ENCODE peak calls at places on chromosomes 7 and 10, in nine cellular contexts. One of them, this sample, is unnamed.

GRCh38 chr7:40673285-40673684 is 538.5 kb downstream of the SUGCT start:
- DNase-seq in fibroblast of lung: peak; percentile 76
- DNase-seq in CD8-positive, alpha-beta T cell: no peak
- DNase-seq in spleen: no peak
- DNase-seq in ovary: no peak
- DNase-seq in cardiac muscle cell: no peak
- DNase-seq in tibial artery: no peak
- DNase-seq in tibial nerve: no peak
- DNase-seq in left ventricle myocardium inferior: no peak
- DNase-seq in this sample: no peak

GRCh38 chr10:100348389-100348927 is 1.4 kb downstream of the SCD start:
- DNase-seq in fibroblast of lung: no peak
- DNase-seq in CD8-positive, alpha-beta T cell: no peak
- DNase-seq in spleen: no peak
- DNase-seq in ovary: no peak
- DNase-seq in cardiac muscle cell: no peak
- DNase-seq in tibial artery: no peak
- DNase-seq in tibial nerve: no peak
- DNase-seq in left ventricle myocardium inferior: no peak
- DNase-seq in this sample: no peak

GRCh38 chr10:71021402-71021801 is 133.0 kb upstream of the PCBD1 start:
- DNase-seq in fibroblast of lung: no peak
- DNase-seq in CD8-positive, alpha-beta T cell: no peak
- DNase-seq in spleen: peak; percentile 6
- DNase-seq in ovary: no peak
- DNase-seq in cardiac muscle cell: no peak
- DNase-seq in tibial artery: no peak
- DNase-seq in tibial nerve: no peak
- DNase-seq in left ventricle myocardium inferior: no peak
- DNase-seq in this sample: no peak

GRCh38 chr7:75642810-75643486 is 95.8 kb downstream of the HIP1 start:
- DNase-seq in fibroblast of lung: peak; percentile 67
- DNase-seq in CD8-positive, alpha-beta T cell: peak; percentile 51
- DNase-seq in spleen: no peak
- DNase-seq in ovary: no peak
- DNase-seq in cardiac muscle cell: peak; percentile 29
- DNase-seq in tibial artery: no peak
- DNase-seq in tibial nerve: no peak
- DNase-seq in left ventricle myocardium inferior: no peak
- DNase-seq in this sample: no peak

GRCh38 chr7:101885597-101885955 is 68.2 kb downstream of the CUX1 start:
- DNase-seq in fibroblast of lung: no peak
- DNase-seq in CD8-positive, alpha-beta T cell: no peak
- DNase-seq in spleen: no peak
- DNase-seq in ovary: no peak
- DNase-seq in cardiac muscle cell: no peak
- DNase-seq in tibial artery: peak; percentile 85
- DNase-seq in tibial nerve: no peak
- DNase-seq in left ventricle myocardium inferior: no peak
- DNase-seq in this sample: no peak

GRCh38 chr10:62594093-62594520 is 210.4 kb upstream of the ADO start:
- DNase-seq in fibroblast of lung: peak; percentile 64
- DNase-seq in CD8-positive, alpha-beta T cell: peak; percentile 37
- DNase-seq in spleen: peak; percentile 81
- DNase-seq in ovary: peak; percentile 44
- DNase-seq in cardiac muscle cell: peak; percentile 60
- DNase-seq in tibial artery: peak; percentile 72
- DNase-seq in tibial nerve: peak; percentile 54
- DNase-seq in left ventricle myocardium inferior: peak; percentile 54
- DNase-seq in this sample: peak; percentile 60

GRCh38 chr7:30260246-30260768 is 24.1 kb upstream of the ZNRF2 start:
- DNase-seq in fibroblast of lung: no peak
- DNase-seq in CD8-positive, alpha-beta T cell: no peak
- DNase-seq in spleen: no peak
- DNase-seq in ovary: no peak
- DNase-seq in cardiac muscle cell: no peak
- DNase-seq in tibial artery: no peak
- DNase-seq in tibial nerve: no peak
- DNase-seq in left ventricle myocardium inferior: no peak
- DNase-seq in this sample: no peak

GRCh38 chr10:102670871-102671434 is 26.7 kb downstream of the TRIM8 start:
- DNase-seq in fibroblast of lung: no peak
- DNase-seq in CD8-positive, alpha-beta T cell: no peak
- DNase-seq in spleen: no peak
- DNase-seq in ovary: no peak
- DNase-seq in cardiac muscle cell: peak; percentile 83
- DNase-seq in tibial artery: peak; percentile 47
- DNase-seq in tibial nerve: no peak
- DNase-seq in left ventricle myocardium inferior: no peak
- DNase-seq in this sample: no peak

GRCh38 chr10:50216418-50216817 is 34.9 kb downstream of the ASAH2 start:
- DNase-seq in fibroblast of lung: no peak
- DNase-seq in CD8-positive, alpha-beta T cell: no peak
- DNase-seq in spleen: no peak
- DNase-seq in ovary: no peak
- DNase-seq in cardiac muscle cell: no peak
- DNase-seq in tibial artery: no peak
- DNase-seq in tibial nerve: no peak
- DNase-seq in left ventricle myocardium inferior: no peak
- DNase-seq in this sample: no peak

GRCh38 chr10:31395695-31396094 is 76.7 kb downstream of the ZEB1 start:
- DNase-seq in fibroblast of lung: no peak
- DNase-seq in CD8-positive, alpha-beta T cell: no peak
- DNase-seq in spleen: no peak
- DNase-seq in ovary: no peak
- DNase-seq in cardiac muscle cell: no peak
- DNase-seq in tibial artery: no peak
- DNase-seq in tibial nerve: no peak
- DNase-seq in left ventricle myocardium inferior: no peak
- DNase-seq in this sample: no peak

GRCh38 chr10:54800677-54801480 is at the start of gene PCDH15:
- DNase-seq in fibroblast of lung: peak; percentile 65
- DNase-seq in CD8-positive, alpha-beta T cell: no peak
- DNase-seq in spleen: no peak
- DNase-seq in ovary: no peak
- DNase-seq in cardiac muscle cell: peak; percentile 72
- DNase-seq in tibial artery: no peak
- DNase-seq in tibial nerve: no peak
- DNase-seq in left ventricle myocardium inferior: no peak
- DNase-seq in this sample: no peak

GRCh38 chr7:41870017-41870416 is 167.1 kb upstream of the INHBA start:
- DNase-seq in fibroblast of lung: peak; percentile 39
- DNase-seq in CD8-positive, alpha-beta T cell: no peak
- DNase-seq in spleen: no peak
- DNase-seq in ovary: no peak
- DNase-seq in cardiac muscle cell: no peak
- DNase-seq in tibial artery: no peak
- DNase-seq in tibial nerve: no peak
- DNase-seq in left ventricle myocardium inferior: no peak
- DNase-seq in this sample: no peak

GRCh38 chr7:27747969-27748368 is 8.0 kb downstream of the TAX1BP1 start:
- DNase-seq in fibroblast of lung: no peak
- DNase-seq in CD8-positive, alpha-beta T cell: no peak
- DNase-seq in spleen: no peak
- DNase-seq in ovary: no peak
- DNase-seq in cardiac muscle cell: no peak
- DNase-seq in tibial artery: no peak
- DNase-seq in tibial nerve: no peak
- DNase-seq in left ventricle myocardium inferior: no peak
- DNase-seq in this sample: no peak

GRCh38 chr7:126605056-126605455 is 647.7 kb downstream of the GRM8 start:
- DNase-seq in fibroblast of lung: no peak
- DNase-seq in CD8-positive, alpha-beta T cell: no peak
- DNase-seq in spleen: no peak
- DNase-seq in ovary: no peak
- DNase-seq in cardiac muscle cell: no peak
- DNase-seq in tibial artery: no peak
- DNase-seq in tibial nerve: no peak
- DNase-seq in left ventricle myocardium inferior: no peak
- DNase-seq in this sample: no peak

GRCh38 chr7:150854066-150855000 is 2.0 kb downstream of the AOC1 start:
- DNase-seq in fibroblast of lung: no peak
- DNase-seq in CD8-positive, alpha-beta T cell: no peak
- DNase-seq in spleen: no peak
- DNase-seq in ovary: no peak
- DNase-seq in cardiac muscle cell: no peak
- DNase-seq in tibial artery: no peak
- DNase-seq in tibial nerve: no peak
- DNase-seq in left ventricle myocardium inferior: no peak
- DNase-seq in this sample: no peak

GRCh38 chr10:68105820-68106219 is 3.5 kb upstream of the MYPN start:
- DNase-seq in fibroblast of lung: peak; percentile 28
- DNase-seq in CD8-positive, alpha-beta T cell: no peak
- DNase-seq in spleen: no peak
- DNase-seq in ovary: no peak
- DNase-seq in cardiac muscle cell: no peak
- DNase-seq in tibial artery: no peak
- DNase-seq in tibial nerve: no peak
- DNase-seq in left ventricle myocardium inferior: no peak
- DNase-seq in this sample: no peak

GRCh38 chr7:134355925-134356324 is 39.2 kb upstream of the SLC35B4 start:
- DNase-seq in fibroblast of lung: peak; percentile 7
- DNase-seq in CD8-positive, alpha-beta T cell: no peak
- DNase-seq in spleen: no peak
- DNase-seq in ovary: no peak
- DNase-seq in cardiac muscle cell: no peak
- DNase-seq in tibial artery: peak; percentile 66
- DNase-seq in tibial nerve: no peak
- DNase-seq in left ventricle myocardium inferior: peak; percentile 32
- DNase-seq in this sample: peak; percentile 66

GRCh38 chr7:151117565-151117964 is 31.3 kb downstream of the AGAP3 start:
- DNase-seq in fibroblast of lung: no peak
- DNase-seq in CD8-positive, alpha-beta T cell: peak; percentile 29
- DNase-seq in spleen: no peak
- DNase-seq in ovary: no peak
- DNase-seq in cardiac muscle cell: no peak
- DNase-seq in tibial artery: no peak
- DNase-seq in tibial nerve: no peak
- DNase-seq in left ventricle myocardium inferior: no peak
- DNase-seq in this sample: peak; percentile 34

GRCh38 chr10:85614566-85614965 is 752.0 kb downstream of the GRID1 start:
- DNase-seq in fibroblast of lung: no peak
- DNase-seq in CD8-positive, alpha-beta T cell: no peak
- DNase-seq in spleen: no peak
- DNase-seq in ovary: no peak
- DNase-seq in cardiac muscle cell: no peak
- DNase-seq in tibial artery: no peak
- DNase-seq in tibial nerve: no peak
- DNase-seq in left ventricle myocardium inferior: no peak
- DNase-seq in this sample: no peak

GRCh38 chr7:158910254-158911053 is 54.1 kb downstream of the DYNC2I1 start:
- DNase-seq in fibroblast of lung: no peak
- DNase-seq in CD8-positive, alpha-beta T cell: no peak
- DNase-seq in spleen: no peak
- DNase-seq in ovary: no peak
- DNase-seq in cardiac muscle cell: no peak
- DNase-seq in tibial artery: no peak
- DNase-seq in tibial nerve: no peak
- DNase-seq in left ventricle myocardium inferior: no peak
- DNase-seq in this sample: no peak
- H3K4me3 ChIP-seq in fibroblast of lung: no peak overlapping the region
- H3K4me3 ChIP-seq in CD8-positive, alpha-beta T cell: no peak overlapping the region
- H3K4me3 ChIP-seq in spleen: no peak overlapping the region
- H3K4me3 ChIP-seq in ovary: no peak overlapping the region
- H3K4me3 ChIP-seq in cardiac muscle cell: no peak overlapping the region
- H3K4me3 ChIP-seq in tibial artery: no peak overlapping the region
- H3K4me3 ChIP-seq in tibial nerve: no peak overlapping the region
- H3K4me3 ChIP-seq in left ventricle myocardium inferior: no peak overlapping the region
- H3K4me3 ChIP-seq in this sample: no peak overlapping the region

DNA sequence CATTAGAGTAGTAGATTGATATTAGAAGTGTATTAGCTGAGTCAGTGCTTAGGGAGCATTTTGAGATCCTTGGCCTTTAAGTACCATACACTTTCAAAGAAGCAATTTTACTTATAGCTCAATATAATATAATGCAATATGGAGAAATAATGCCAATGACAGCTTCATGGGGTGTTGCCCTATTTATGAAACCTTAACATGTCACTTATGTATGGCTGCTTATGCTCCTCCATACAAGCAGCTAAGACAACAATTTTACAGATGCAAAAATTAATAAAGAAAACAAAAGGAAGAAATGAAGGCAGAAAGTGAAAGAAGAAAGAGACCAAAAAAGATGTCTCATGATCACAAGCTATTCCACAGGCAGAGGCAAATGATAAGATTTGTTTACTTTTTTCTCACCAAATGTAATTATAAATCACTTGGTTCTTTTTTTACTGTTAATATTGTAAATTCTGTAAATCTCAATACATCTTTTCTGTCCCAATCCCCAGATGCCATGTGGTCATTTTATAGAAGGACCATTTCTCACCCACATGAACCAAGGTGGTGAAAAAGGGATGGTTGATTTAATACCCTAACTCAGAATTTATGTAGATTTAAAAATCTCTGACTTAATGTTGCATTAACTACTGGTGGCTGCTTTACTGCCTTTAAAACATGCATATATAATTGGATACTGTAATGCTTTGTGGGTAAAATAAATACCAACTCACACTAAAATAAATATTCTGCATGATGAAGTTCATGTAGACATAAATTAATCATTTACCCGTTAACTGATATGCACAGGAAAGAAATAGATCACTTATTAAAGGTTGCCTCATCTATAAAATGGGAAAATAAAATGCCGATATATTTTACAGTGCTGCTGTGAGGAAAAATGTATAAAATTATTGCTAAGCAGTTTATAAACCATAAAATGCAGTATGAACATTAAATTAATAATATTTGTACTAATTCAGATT is 33.5 kb upstream of the RHOBTB1 start:
- DNase-seq in fibroblast of lung: no peak
- DNase-seq in CD8-positive, alpha-beta T cell: no peak
- DNase-seq in spleen: no peak
- DNase-seq in ovary: no peak
- DNase-seq in cardiac muscle cell: no peak
- DNase-seq in tibial artery: no peak
- DNase-seq in tibial nerve: no peak
- DNase-seq in left ventricle myocardium inferior: no peak
- DNase-seq in this sample: no peak
- H3K4me1 ChIP-seq in fibroblast of lung: peaks cover 2% of the 10 kb centered on the region
- H3K4me1 ChIP-seq in CD8-positive, alpha-beta T cell: no peaks in the 10 kb centered on the region
- H3K4me1 ChIP-seq in spleen: peaks cover 5% of the 10 kb centered on the region
- H3K4me1 ChIP-seq in ovary: no peaks in the 10 kb centered on the region
- H3K4me1 ChIP-seq in cardiac muscle cell: peaks cover 11% of the 10 kb centered on the region
- H3K4me1 ChIP-seq in tibial artery: no peaks in the 10 kb centered on the region
- H3K4me1 ChIP-seq in tibial nerve: no peaks in the 10 kb centered on the region
- H3K4me1 ChIP-seq in left ventricle myocardium inferior: peaks cover 16% of the 10 kb centered on the region
- H3K4me1 ChIP-seq in this sample: peaks cover 2% of the 10 kb centered on the region

GRCh38 chr7:2953588-2954407 is 89.9 kb downstream of the CARD11 start:
- DNase-seq in fibroblast of lung: no peak
- DNase-seq in CD8-positive, alpha-beta T cell: peak; percentile 14
- DNase-seq in spleen: no peak
- DNase-seq in ovary: no peak
- DNase-seq in cardiac muscle cell: no peak
- DNase-seq in tibial artery: peak; percentile 29
- DNase-seq in tibial nerve: no peak
- DNase-seq in left ventricle myocardium inferior: no peak
- DNase-seq in this sample: no peak
- H3K27ac ChIP-seq in fibroblast of lung: no peak overlapping the region
- H3K27ac ChIP-seq in CD8-positive, alpha-beta T cell: peak overlapping the region; percentile 20
- H3K27ac ChIP-seq in spleen: peak overlapping the region; percentile 13
- H3K27ac ChIP-seq in ovary: no peak overlapping the region
- H3K27ac ChIP-seq in cardiac muscle cell: no peak overlapping the region
- H3K27ac ChIP-seq in tibial artery: no peak overlapping the region
- H3K27ac ChIP-seq in tibial nerve: no peak overlapping the region
- H3K27ac ChIP-seq in left ventricle myocardium inferior: no peak overlapping the region
- H3K27ac ChIP-seq in this sample: no peak overlapping the region

GRCh38 chr10:44724415-44725174 is 186.5 kb upstream of the TMEM72 start:
- DNase-seq in fibroblast of lung: peak; percentile 17
- DNase-seq in CD8-positive, alpha-beta T cell: no peak
- DNase-seq in spleen: no peak
- DNase-seq in ovary: no peak
- DNase-seq in cardiac muscle cell: no peak
- DNase-seq in tibial artery: no peak
- DNase-seq in tibial nerve: no peak
- DNase-seq in left ventricle myocardium inferior: no peak
- DNase-seq in this sample: peak; percentile 41
- H3K4me3 ChIP-seq in fibroblast of lung: no peak overlapping the region
- H3K4me3 ChIP-seq in CD8-positive, alpha-beta T cell: no peak overlapping the region
- H3K4me3 ChIP-seq in spleen: no peak overlapping the region
- H3K4me3 ChIP-seq in ovary: no peak overlapping the region
- H3K4me3 ChIP-seq in cardiac muscle cell: no peak overlapping the region
- H3K4me3 ChIP-seq in tibial artery: no peak overlapping the region
- H3K4me3 ChIP-seq in tibial nerve: no peak overlapping the region
- H3K4me3 ChIP-seq in left ventricle myocardium inferior: no peak overlapping the region
- H3K4me3 ChIP-seq in this sample: no peak overlapping the region

This sample was measured in right cardiac atrium.